ENCODE peak calls at places on chromosomes 7 and 10, in four cellular contexts. One of them, this sample, is unnamed.

GRCh38 chr7:27110163-27110976 is 7.9 kb upstream of the HOXA2 start:
- DNase-seq in CD4-positive, alpha-beta T cell: no peak
- DNase-seq in neural progenitor cell: peak
- DNase-seq in activated CD4-positive, alpha-beta T cell treated with anti-CD3 and anti-CD28 coated beads, Interleukin-2, amount 10 ng/mL, durations not matched to agents 7 days and 5 days: no peak
- DNase-seq in this sample: no peak

GRCh38 chr7:102279537-102280400 is 6.9 kb upstream of the SH2B2 start:
- DNase-seq in CD4-positive, alpha-beta T cell: peak
- DNase-seq in neural progenitor cell: peak
- DNase-seq in activated CD4-positive, alpha-beta T cell treated with anti-CD3 and anti-CD28 coated beads, Interleukin-2, amount 10 ng/mL, durations not matched to agents 7 days and 5 days: peak
- DNase-seq in this sample: peak

GRCh38 chr10:101995451-101996063 is 60.4 kb downstream of the ARMH3 start:
- DNase-seq in CD4-positive, alpha-beta T cell: no peak
- DNase-seq in neural progenitor cell: no peak
- DNase-seq in activated CD4-positive, alpha-beta T cell treated with anti-CD3 and anti-CD28 coated beads, Interleukin-2, amount 10 ng/mL, durations not matched to agents 7 days and 5 days: no peak
- DNase-seq in this sample: peak

GRCh38 chr7:20033621-20034200 is 183.5 kb downstream of the MACC1 start:
- DNase-seq in CD4-positive, alpha-beta T cell: no peak
- DNase-seq in neural progenitor cell: no peak
- DNase-seq in activated CD4-positive, alpha-beta T cell treated with anti-CD3 and anti-CD28 coated beads, Interleukin-2, amount 10 ng/mL, durations not matched to agents 7 days and 5 days: no peak
- DNase-seq in this sample: no peak

GRCh38 chr7:67918158-67918557 is 921.5 kb downstream of the TYW1 start:
- DNase-seq in CD4-positive, alpha-beta T cell: no peak
- DNase-seq in neural progenitor cell: no peak
- DNase-seq in activated CD4-positive, alpha-beta T cell treated with anti-CD3 and anti-CD28 coated beads, Interleukin-2, amount 10 ng/mL, durations not matched to agents 7 days and 5 days: peak
- DNase-seq in this sample: no peak

GRCh38 chr7:131459256-131459655 is 97.2 kb downstream of the PODXL start:
- DNase-seq in CD4-positive, alpha-beta T cell: no peak
- DNase-seq in neural progenitor cell: no peak
- DNase-seq in activated CD4-positive, alpha-beta T cell treated with anti-CD3 and anti-CD28 coated beads, Interleukin-2, amount 10 ng/mL, durations not matched to agents 7 days and 5 days: no peak
- DNase-seq in this sample: peak

GRCh38 chr7:35495377-35495776 is 199.6 kb downstream of the HERPUD2 start:
- DNase-seq in CD4-positive, alpha-beta T cell: no peak
- DNase-seq in neural progenitor cell: no peak
- DNase-seq in activated CD4-positive, alpha-beta T cell treated with anti-CD3 and anti-CD28 coated beads, Interleukin-2, amount 10 ng/mL, durations not matched to agents 7 days and 5 days: no peak
- DNase-seq in this sample: no peak

GRCh38 chr10:73183882-73184281 is 16.0 kb downstream of the FAM149B1 start:
- DNase-seq in CD4-positive, alpha-beta T cell: no peak
- DNase-seq in neural progenitor cell: no peak
- DNase-seq in activated CD4-positive, alpha-beta T cell treated with anti-CD3 and anti-CD28 coated beads, Interleukin-2, amount 10 ng/mL, durations not matched to agents 7 days and 5 days: no peak
- DNase-seq in this sample: peak

GRCh38 chr10:110013615-110014293 is 6.0 kb downstream of the ADD3 start:
- DNase-seq in CD4-positive, alpha-beta T cell: no peak
- DNase-seq in neural progenitor cell: no peak
- DNase-seq in activated CD4-positive, alpha-beta T cell treated with anti-CD3 and anti-CD28 coated beads, Interleukin-2, amount 10 ng/mL, durations not matched to agents 7 days and 5 days: peak
- DNase-seq in this sample: no peak

GRCh38 chr7:114979388-114979787 is 57.5 kb downstream of the MDFIC start:
- DNase-seq in CD4-positive, alpha-beta T cell: no peak
- DNase-seq in neural progenitor cell: no peak
- DNase-seq in activated CD4-positive, alpha-beta T cell treated with anti-CD3 and anti-CD28 coated beads, Interleukin-2, amount 10 ng/mL, durations not matched to agents 7 days and 5 days: no peak
- DNase-seq in this sample: peak

GRCh38 chr7:22958742-22959141 is 55.2 kb downstream of the HYCC1 start:
- DNase-seq in CD4-positive, alpha-beta T cell: no peak
- DNase-seq in neural progenitor cell: no peak
- DNase-seq in activated CD4-positive, alpha-beta T cell treated with anti-CD3 and anti-CD28 coated beads, Interleukin-2, amount 10 ng/mL, durations not matched to agents 7 days and 5 days: no peak
- DNase-seq in this sample: no peak

GRCh38 chr7:82435769-82436168 is 7.8 kb downstream of the CACNA2D1 start:
- DNase-seq in CD4-positive, alpha-beta T cell: no peak
- DNase-seq in neural progenitor cell: no peak
- DNase-seq in activated CD4-positive, alpha-beta T cell treated with anti-CD3 and anti-CD28 coated beads, Interleukin-2, amount 10 ng/mL, durations not matched to agents 7 days and 5 days: no peak
- DNase-seq in this sample: no peak

GRCh38 chr7:143359769-143360168 is 2.7 kb downstream of the FAM131B start:
- DNase-seq in CD4-positive, alpha-beta T cell: no peak
- DNase-seq in neural progenitor cell: no peak
- DNase-seq in activated CD4-positive, alpha-beta T cell treated with anti-CD3 and anti-CD28 coated beads, Interleukin-2, amount 10 ng/mL, durations not matched to agents 7 days and 5 days: no peak
- DNase-seq in this sample: no peak

GRCh38 chr7:2033586-2034135 is 199.1 kb downstream of the MAD1L1 start:
- DNase-seq in CD4-positive, alpha-beta T cell: no peak
- DNase-seq in neural progenitor cell: no peak
- DNase-seq in activated CD4-positive, alpha-beta T cell treated with anti-CD3 and anti-CD28 coated beads, Interleukin-2, amount 10 ng/mL, durations not matched to agents 7 days and 5 days: no peak
- DNase-seq in this sample: no peak

GRCh38 chr10:11229893-11230292 is 212.2 kb downstream of the CELF2 start:
- DNase-seq in CD4-positive, alpha-beta T cell: no peak
- DNase-seq in neural progenitor cell: no peak
- DNase-seq in activated CD4-positive, alpha-beta T cell treated with anti-CD3 and anti-CD28 coated beads, Interleukin-2, amount 10 ng/mL, durations not matched to agents 7 days and 5 days: no peak
- DNase-seq in this sample: no peak

GRCh38 chr10:116723428-116724281 is 18.7 kb downstream of the HSPA12A start:
- DNase-seq in CD4-positive, alpha-beta T cell: peak
- DNase-seq in neural progenitor cell: no peak
- DNase-seq in activated CD4-positive, alpha-beta T cell treated with anti-CD3 and anti-CD28 coated beads, Interleukin-2, amount 10 ng/mL, durations not matched to agents 7 days and 5 days: peak
- DNase-seq in this sample: no peak

GRCh38 chr10:50281967-50282522 is 30.7 kb upstream of the ASAH2 start:
- DNase-seq in CD4-positive, alpha-beta T cell: no peak
- DNase-seq in neural progenitor cell: no peak
- DNase-seq in activated CD4-positive, alpha-beta T cell treated with anti-CD3 and anti-CD28 coated beads, Interleukin-2, amount 10 ng/mL, durations not matched to agents 7 days and 5 days: no peak
- DNase-seq in this sample: no peak

GRCh38 chr7:75762350-75762917 is 9.6 kb downstream of the CCL26 start:
- DNase-seq in CD4-positive, alpha-beta T cell: no peak
- DNase-seq in neural progenitor cell: peak
- DNase-seq in activated CD4-positive, alpha-beta T cell treated with anti-CD3 and anti-CD28 coated beads, Interleukin-2, amount 10 ng/mL, durations not matched to agents 7 days and 5 days: no peak
- DNase-seq in this sample: peak

GRCh38 chr10:116470768-116471415 is 43.2 kb downstream of the PNLIPRP3 start:
- DNase-seq in CD4-positive, alpha-beta T cell: no peak
- DNase-seq in neural progenitor cell: peak
- DNase-seq in activated CD4-positive, alpha-beta T cell treated with anti-CD3 and anti-CD28 coated beads, Interleukin-2, amount 10 ng/mL, durations not matched to agents 7 days and 5 days: no peak
- DNase-seq in this sample: no peak

GRCh38 chr10:86400705-86401587 is 34.4 kb upstream of the GRID1 start:
- DNase-seq in CD4-positive, alpha-beta T cell: peak
- DNase-seq in neural progenitor cell: peak
- DNase-seq in activated CD4-positive, alpha-beta T cell treated with anti-CD3 and anti-CD28 coated beads, Interleukin-2, amount 10 ng/mL, durations not matched to agents 7 days and 5 days: peak
- DNase-seq in this sample: peak

GRCh38 chr7:39892361-39892760 is 57.7 kb upstream of the CDK13 start:
- DNase-seq in CD4-positive, alpha-beta T cell: no peak
- DNase-seq in neural progenitor cell: no peak
- DNase-seq in activated CD4-positive, alpha-beta T cell treated with anti-CD3 and anti-CD28 coated beads, Interleukin-2, amount 10 ng/mL, durations not matched to agents 7 days and 5 days: no peak
- DNase-seq in this sample: no peak

GRCh38 chr10:1527951-1528350 is 209.4 kb downstream of the ADARB2 start:
- DNase-seq in CD4-positive, alpha-beta T cell: no peak
- DNase-seq in neural progenitor cell: no peak
- DNase-seq in activated CD4-positive, alpha-beta T cell treated with anti-CD3 and anti-CD28 coated beads, Interleukin-2, amount 10 ng/mL, durations not matched to agents 7 days and 5 days: no peak
- DNase-seq in this sample: no peak